ENCODE peak calls at places on chromosomes 4 and X, in eight cellular contexts. W, X, F, I, B, A, V and C are unnamed samples.

GRCh38 chr4:94995684-94996394 is 238.1 kb downstream of the BMPR1B start:
- DNase-seq in W (peak; percentile 82), X (peak; percentile 58), F (no peak), I (no peak), B (no peak), A (no peak), V (peak; percentile 20), C (no peak)

GRCh38 chrX:39296472-39296871 is 495.2 kb downstream of the MID1IP1 start:
- DNase-seq in W (no peak), X (no peak), F (peak; percentile 29), I (no peak), B (no peak), A (no peak), V (no peak), C (peak; percentile 7)

GRCh38 chr4:145535202-145535601 is 53.5 kb downstream of the SMAD1 start:
- DNase-seq in W (no peak), X (no peak), F (no peak), I (no peak), B (no peak), A (no peak), V (no peak), C (no peak)

GRCh38 chr4:120026853-120027252 is 39.8 kb downstream of the MAD2L1 start:
- DNase-seq in W (no peak), X (no peak), F (no peak), I (no peak), B (no peak), A (no peak), V (no peak), C (no peak)

GRCh38 chrX:41923925-41924693 is 755 bp upstream of the CASK start:
- DNase-seq in W (peak; percentile 8), X (no peak), F (peak; percentile 29), I (peak; percentile 25), B (peak; percentile 61), A (peak; percentile 22), V (peak; percentile 59), C (peak; percentile 61)

GRCh38 chr4:154417358-154417673 is 74.3 kb downstream of the DCHS2 start:
- DNase-seq in W (no peak), X (no peak), F (no peak), I (no peak), B (no peak), A (no peak), V (no peak), C (no peak)

GRCh38 chr4:106584590-106584989 is 216.0 kb upstream of the GIMD1 start:
- DNase-seq in W (no peak), X (no peak), F (peak; percentile 45), I (no peak), B (peak; percentile 7), A (no peak), V (no peak), C (no peak)

GRCh38 chr4:25914670-25915358 is 794 bp downstream of the SMIM20 start:
- DNase-seq in W (no peak), X (no peak), F (no peak), I (peak; percentile 28), B (no peak), A (no peak), V (no peak), C (no peak)

GRCh38 chr4:1506956-1507721 is 100.9 kb upstream of the NKX1-1 start:
- DNase-seq in W (peak; percentile 61), X (no peak), F (no peak), I (peak; percentile 4), B (no peak), A (no peak), V (no peak), C (no peak)

GRCh38 chr4:94364527-94364926 is 21.9 kb upstream of the HPGDS start:
- DNase-seq in W (no peak), X (no peak), F (no peak), I (no peak), B (no peak), A (no peak), V (no peak), C (no peak)

GRCh38 chr4:137664055-137664405 is 131.7 kb upstream of the PCDH18 start:
- DNase-seq in W (no peak), X (peak; percentile 46), F (no peak), I (no peak), B (peak; percentile 49), A (no peak), V (peak; percentile 44), C (no peak)

GRCh38 chr4:11565899-11566298 is 137.2 kb upstream of the HS3ST1 start:
- DNase-seq in W (no peak), X (no peak), F (peak; percentile 80), I (no peak), B (no peak), A (no peak), V (no peak), C (no peak)

GRCh38 chr4:122017296-122017695 is 65.4 kb upstream of the TRPC3 start:
- DNase-seq in W (peak; percentile 9), X (no peak), F (no peak), I (no peak), B (no peak), A (no peak), V (no peak), C (no peak)

GRCh38 chrX:32269877-32270276 is 941.5 kb downstream of the DMD start:
- DNase-seq in W (no peak), X (no peak), F (no peak), I (no peak), B (no peak), A (no peak), V (no peak), C (no peak)

GRCh38 chr4:4182835-4183568 is 43.7 kb downstream of the OTOP1 start:
- DNase-seq in W (peak; percentile 80), X (peak; percentile 85), F (peak; percentile 48), I (peak; percentile 21), B (peak; percentile 45), A (peak; percentile 7), V (peak; percentile 62), C (peak; percentile 58)

GRCh38 chr4:17939061-17939460 is 82.5 kb downstream of the LCORL start:
- DNase-seq in W (no peak), X (no peak), F (no peak), I (no peak), B (no peak), A (no peak), V (no peak), C (no peak)

GRCh38 chr4:19803406-19803805 is 448.3 kb upstream of the SLIT2 start:
- DNase-seq in W (no peak), X (peak; percentile 1), F (no peak), I (no peak), B (peak; percentile 41), A (no peak), V (no peak), C (no peak)
- TF ChIP-seq EZH2phosphoT487 in W (no peak), X (no peak), F (no peak), I (no peak), B (no peak), A (no peak), V (no peak), C (no peak)

GRCh38 chr4:173991814-173992213 is 291.7 kb downstream of the FBXO8 start:
- DNase-seq in W (no peak), X (no peak), F (no peak), I (no peak), B (no peak), A (no peak), V (no peak), C (no peak)

GRCh38 chr4:173990879-173991231 is 292.6 kb downstream of the FBXO8 start:
- DNase-seq in W (peak; percentile 54), X (peak; percentile 38), F (no peak), I (peak; percentile 47), B (no peak), A (no peak), V (peak; percentile 61), C (no peak)

GRCh38 chr4:173991321-173991720 is 292.1 kb downstream of the FBXO8 start:
- DNase-seq in W (no peak), X (no peak), F (no peak), I (no peak), B (no peak), A (no peak), V (no peak), C (no peak)

DNA sequence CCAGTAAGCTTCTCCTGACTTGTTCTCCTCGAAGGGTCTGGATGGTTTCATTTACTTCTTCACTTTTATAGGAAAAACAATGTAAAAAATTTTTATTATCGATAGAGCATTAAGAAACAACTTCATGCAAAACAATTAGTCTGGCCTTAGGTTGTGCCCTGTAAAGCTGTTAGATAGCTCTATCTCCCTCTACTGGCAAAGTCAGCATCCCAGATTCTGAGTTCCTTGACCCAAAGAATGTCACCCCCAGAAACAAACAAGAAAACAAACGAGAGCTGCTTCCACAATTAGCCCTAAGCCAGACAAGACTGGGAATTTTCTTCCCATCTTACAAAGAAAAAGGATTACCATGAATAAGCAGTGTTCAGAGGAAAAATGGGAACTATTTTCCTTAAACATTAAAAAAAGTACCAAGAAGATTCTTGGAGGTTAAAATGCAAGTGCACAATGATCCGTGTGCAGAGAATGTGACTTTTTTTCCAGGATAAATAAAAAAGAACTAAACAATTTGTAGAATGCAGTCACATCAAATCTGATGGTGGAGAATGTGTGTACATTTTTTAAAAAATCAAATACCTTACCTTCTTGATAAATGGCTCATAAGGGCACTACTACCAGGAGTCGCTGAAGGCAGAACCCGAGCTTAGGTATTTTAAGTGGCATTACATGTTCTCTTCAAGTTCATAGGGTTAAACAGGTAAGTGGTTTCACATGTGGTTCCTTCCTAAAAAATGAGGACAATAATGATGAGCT is 293.2 kb downstream of the FBXO8 start:
- DNase-seq in W (peak; percentile 75), X (peak; percentile 77), F (peak; percentile 45), I (no peak), B (peak; percentile 29), A (peak; percentile 24), V (peak; percentile 51), C (peak; percentile 6)
- TF ChIP-seq CTCF in W (peak; percentile 81), X (peak; percentile 73), F (peak; percentile 59), I (peak; percentile 85), B (peak; percentile 60), A (peak; percentile 10), V (peak; percentile 66), C (peak; percentile 70)

GRCh38 chrX:109707322-109707721 is 25.7 kb downstream of the ACSL4 start:
- DNase-seq in W (no peak), X (no peak), F (no peak), I (no peak), B (no peak), A (no peak), V (no peak), C (no peak)

GRCh38 chrX:109709129-109709631 is 23.9 kb downstream of the ACSL4 start:
- DNase-seq in W (no peak), X (peak; percentile 8), F (peak; percentile 70), I (no peak), B (peak; percentile 66), A (peak; percentile 19), V (no peak), C (peak; percentile 38)

GRCh38 chrX:109704563-109704962 is 28.5 kb downstream of the ACSL4 start:
- DNase-seq in W (no peak), X (no peak), F (no peak), I (no peak), B (no peak), A (no peak), V (no peak), C (no peak)

GRCh38 chrX:109714340-109714958 is 18.6 kb downstream of the ACSL4 start:
- DNase-seq in W (no peak), X (no peak), F (no peak), I (no peak), B (peak; percentile 84), A (peak; percentile 15), V (no peak), C (no peak)

GRCh38 chrX:109710181-109710580 is 22.9 kb downstream of the ACSL4 start:
- DNase-seq in W (no peak), X (no peak), F (no peak), I (no peak), B (no peak), A (no peak), V (no peak), C (no peak)
- H3K79me2 ChIP-seq in W (peaks cover 34% of the 10 kb centered on the region), X (peaks cover 60% of the 10 kb centered on the region), F (peaks cover 9% of the 10 kb centered on the region), I (peaks cover 88% of the 10 kb centered on the region), B (peaks cover 55% of the 10 kb centered on the region), A (peaks cover 46% of the 10 kb centered on the region), V (peaks cover 2% of the 10 kb centered on the region), C (peaks cover 74% of the 10 kb centered on the region)

GRCh38 chrX:2374086-2374485 is 126.7 kb downstream of the DHRSX start:
- DNase-seq in W (no peak), X (no peak), F (no peak), I (no peak), B (no peak), A (no peak), V (no peak), C (no peak)
- TF ChIP-seq EZH2phosphoT487 in W (no peak), X (no peak), F (no peak), I (no peak), B (no peak), A (no peak), V (no peak), C (no peak)